ENCODE peak calls at places on chromosomes 13 and 19, in four cellular contexts. R is body of pancreas, F is T-helper 2 cell, H is thoracic aorta. N is an unnamed sample.

GRCh38 chr13:50707533-50708096 is 135.9 kb downstream of the DLEU7 start:
- DNase-seq in R (no peak), F (no peak), H (no peak), N (no peak)

GRCh38 chr19:14361824-14362223 is 19.4 kb upstream of the ADGRE5 start:
- DNase-seq in R (no peak), F (no peak), H (no peak), N (no peak)

GRCh38 chr13:73372691-73373627 is 314.2 kb downstream of the KLF5 start:
- DNase-seq in R (no peak), F (no peak), H (no peak), N (no peak)

GRCh38 chr13:86193281-86193680 is 394.1 kb upstream of the SLITRK6 start:
- DNase-seq in R (no peak), F (no peak), H (no peak), N (no peak)

GRCh38 chr19:3656747-3657394 is 30.3 kb upstream of the CACTIN start:
- DNase-seq in R (no peak), F (no peak), H (no peak), N (no peak)

GRCh38 chr13:46595136-46595917 is 42.4 kb downstream of the LRCH1 start:
- DNase-seq in R (no peak), F (no peak), H (no peak), N (no peak)

GRCh38 chr19:2475702-2476450 is at the start of gene GADD45B:
- DNase-seq in R (peak), F (peak), H (peak), N (peak)

GRCh38 chr13:108000998-108001397 is 214.3 kb downstream of the LIG4 start:
- DNase-seq in R (no peak), F (no peak), H (no peak), N (no peak)

GRCh38 chr13:105587786-105588185 is 947.7 kb downstream of the EFNB2 start:
- DNase-seq in R (no peak), F (no peak), H (no peak), N (no peak)

GRCh38 chr19:17335575-17335974 is 920 bp upstream of the ANO8 start:
- DNase-seq in R (no peak), F (no peak), H (no peak), N (no peak)

GRCh38 chr19:12331211-12331941 is 2.1 kb downstream of the ZNF563 start:
- DNase-seq in R (no peak), F (peak), H (no peak), N (no peak)

GRCh38 chr13:106573279-106573831 is 5.4 kb upstream of the ARGLU1 start:
- DNase-seq in R (no peak), F (no peak), H (no peak), N (no peak)

GRCh38 chr19:11434703-11435056 is 241 bp downstream of the ODAD3 start:
- DNase-seq in R (no peak), F (no peak), H (no peak), N (no peak)

GRCh38 chr13:67013709-67014108 is 216.4 kb downstream of the PCDH9 start:
- DNase-seq in R (no peak), F (no peak), H (no peak), N (no peak)

GRCh38 chr13:24734951-24735350 is 29.0 kb upstream of the RNF17 start:
- DNase-seq in R (no peak), F (no peak), H (no peak), N (no peak)

GRCh38 chr13:48110930-48111721 is 16.2 kb upstream of the MED4 start:
- DNase-seq in R (peak), F (no peak), H (no peak), N (no peak)

GRCh38 chr13:107031691-107032090 is 463.8 kb upstream of the ARGLU1 start:
- DNase-seq in R (no peak), F (no peak), H (no peak), N (no peak)

GRCh38 chr13:108967371-108967770 is 338.0 kb downstream of the MYO16 start:
- DNase-seq in R (no peak), F (no peak), H (no peak), N (no peak)

GRCh38 chr19:51327066-51327985 is 14.6 kb downstream of the VSIG10L start:
- DNase-seq in R (peak), F (peak), H (no peak), N (no peak)

GRCh38 chr19:28066988-28067387 is 1146.0 kb downstream of the UQCRFS1 start:
- DNase-seq in R (no peak), F (no peak), H (no peak), N (no peak)